ENCODE peak calls at places on chromosomes 13 and 19, in four cellular contexts. One of them, this sample, is unnamed.

GRCh38 chr19:17394891-17395415 is 957 bp upstream of the CCDC194 start:
- DNase-seq in psoas muscle: peak
- DNase-seq in AG10803: peak
- DNase-seq in choroid plexus epithelial cell: peak
- DNase-seq in this sample: no peak

GRCh38 chr19:3849092-3849491 is 19.7 kb downstream of the ZFR2 start:
- DNase-seq in choroid plexus epithelial cell: peak
- DNase-seq in psoas muscle: no peak
- DNase-seq in AG10803: no peak
- DNase-seq in this sample: no peak

GRCh38 chr13:113756441-113757097 is 2.5 kb upstream of the TMEM255B start:
- DNase-seq in choroid plexus epithelial cell: peak
- DNase-seq in psoas muscle: no peak
- DNase-seq in AG10803: no peak
- DNase-seq in this sample: no peak

GRCh38 chr13:32669030-32669646 is 82.9 kb downstream of the PDS5B start:
- DNase-seq in psoas muscle: no peak
- DNase-seq in choroid plexus epithelial cell: peak
- DNase-seq in AG10803: peak
- DNase-seq in this sample: no peak

GRCh38 chr19:41861846-41862245 is 1.8 kb downstream of the RPS19 start:
- DNase-seq in choroid plexus epithelial cell: no peak
- DNase-seq in psoas muscle: peak
- DNase-seq in AG10803: no peak
- DNase-seq in this sample: no peak

GRCh38 chr19:18607222-18608101 is 863 bp upstream of the CRLF1 start:
- DNase-seq in AG10803: no peak
- DNase-seq in psoas muscle: peak
- DNase-seq in choroid plexus epithelial cell: no peak
- DNase-seq in this sample: no peak

GRCh38 chr19:58480481-58480830 is 4.3 kb downstream of the ZNF446 start:
- DNase-seq in AG10803: no peak
- DNase-seq in choroid plexus epithelial cell: no peak
- DNase-seq in psoas muscle: no peak
- DNase-seq in this sample: no peak

GRCh38 chr13:98020271-98020670 is 66.8 kb downstream of the IPO5 start:
- DNase-seq in choroid plexus epithelial cell: peak
- DNase-seq in AG10803: no peak
- DNase-seq in psoas muscle: no peak
- DNase-seq in this sample: no peak

DNA sequence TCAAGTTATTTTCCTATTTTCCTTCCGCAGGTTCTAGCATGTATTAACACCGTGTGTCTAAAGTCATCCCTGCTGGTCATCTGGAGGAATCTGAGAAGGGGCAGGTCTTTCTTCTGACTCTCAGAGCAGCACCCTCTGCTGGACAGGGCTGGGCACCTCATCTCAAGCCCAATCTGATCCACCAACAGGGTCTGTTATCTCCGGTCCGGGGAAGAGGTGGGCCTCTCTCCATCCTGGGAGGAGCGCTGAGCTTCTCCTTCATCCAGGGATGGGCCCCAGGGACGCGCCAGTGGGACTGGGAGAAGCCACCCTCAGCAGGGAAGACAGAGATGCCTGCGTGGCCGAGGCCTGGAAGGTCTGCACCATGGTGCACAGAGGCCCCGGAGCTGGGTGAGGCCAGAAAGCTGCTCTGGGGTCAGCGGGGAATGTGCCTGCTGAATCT is 26.0 kb upstream of the ZNF331 start:
- DNase-seq in psoas muscle: peak
- DNase-seq in AG10803: peak
- DNase-seq in choroid plexus epithelial cell: peak
- DNase-seq in this sample: peak
- TF ChIP-seq CTCF in psoas muscle: peak
- TF ChIP-seq CTCF in AG10803: peak
- TF ChIP-seq CTCF in choroid plexus epithelial cell: peak
- TF ChIP-seq CTCF in this sample: peak

GRCh38 chr19:52139291-52140076 is at the start of gene ZNF616:
- DNase-seq in choroid plexus epithelial cell: peak
- DNase-seq in AG10803: peak
- DNase-seq in psoas muscle: peak
- DNase-seq in this sample: peak
- TF ChIP-seq CTCF in choroid plexus epithelial cell: peak
- TF ChIP-seq CTCF in AG10803: peak
- TF ChIP-seq CTCF in psoas muscle: peak
- TF ChIP-seq CTCF in this sample: peak

DNA sequence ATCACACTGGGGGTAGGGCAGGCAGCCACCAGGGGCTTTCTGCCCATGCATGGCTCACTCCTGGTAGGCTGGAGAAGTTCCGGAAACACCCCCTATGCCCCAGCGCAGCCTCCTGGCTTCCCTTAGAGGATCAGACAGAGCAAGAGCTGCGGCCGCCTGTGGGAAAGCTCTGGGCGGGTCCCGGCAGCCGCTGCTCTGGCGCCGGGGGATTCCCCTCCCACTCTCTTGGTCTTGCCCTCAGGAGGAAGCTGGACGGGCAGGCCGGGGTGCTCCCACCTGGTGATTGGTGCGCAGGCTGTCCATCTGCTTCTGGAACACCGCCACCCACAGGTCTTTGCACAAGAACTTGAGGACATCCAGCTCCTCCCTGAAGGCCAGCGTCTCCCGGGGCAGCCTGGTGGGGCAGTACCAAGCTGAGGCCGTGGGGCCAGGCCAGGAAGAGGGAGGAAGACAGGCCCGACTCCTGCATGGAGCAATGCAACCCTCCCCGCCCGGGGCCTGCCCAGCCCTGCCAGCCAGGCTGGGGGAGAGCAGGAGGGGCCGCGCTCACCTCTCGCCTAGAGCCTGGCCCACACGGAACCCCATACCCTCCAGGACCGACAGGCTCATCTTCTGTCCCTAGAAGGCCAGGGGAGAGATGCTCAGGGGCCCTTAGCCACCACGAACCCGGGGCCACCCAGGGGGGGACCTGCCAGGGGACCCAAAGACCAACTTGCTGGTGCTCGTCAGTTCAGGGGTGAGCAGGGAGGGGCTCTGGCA is 4.0 kb upstream of the NKPD1 start:
- DNase-seq in psoas muscle: no peak
- DNase-seq in choroid plexus epithelial cell: peak
- DNase-seq in AG10803: peak
- DNase-seq in this sample: no peak
- TF ChIP-seq CTCF in psoas muscle: no peak
- TF ChIP-seq CTCF in choroid plexus epithelial cell: peak
- TF ChIP-seq CTCF in AG10803: no peak
- TF ChIP-seq CTCF in this sample: no peak

DNA sequence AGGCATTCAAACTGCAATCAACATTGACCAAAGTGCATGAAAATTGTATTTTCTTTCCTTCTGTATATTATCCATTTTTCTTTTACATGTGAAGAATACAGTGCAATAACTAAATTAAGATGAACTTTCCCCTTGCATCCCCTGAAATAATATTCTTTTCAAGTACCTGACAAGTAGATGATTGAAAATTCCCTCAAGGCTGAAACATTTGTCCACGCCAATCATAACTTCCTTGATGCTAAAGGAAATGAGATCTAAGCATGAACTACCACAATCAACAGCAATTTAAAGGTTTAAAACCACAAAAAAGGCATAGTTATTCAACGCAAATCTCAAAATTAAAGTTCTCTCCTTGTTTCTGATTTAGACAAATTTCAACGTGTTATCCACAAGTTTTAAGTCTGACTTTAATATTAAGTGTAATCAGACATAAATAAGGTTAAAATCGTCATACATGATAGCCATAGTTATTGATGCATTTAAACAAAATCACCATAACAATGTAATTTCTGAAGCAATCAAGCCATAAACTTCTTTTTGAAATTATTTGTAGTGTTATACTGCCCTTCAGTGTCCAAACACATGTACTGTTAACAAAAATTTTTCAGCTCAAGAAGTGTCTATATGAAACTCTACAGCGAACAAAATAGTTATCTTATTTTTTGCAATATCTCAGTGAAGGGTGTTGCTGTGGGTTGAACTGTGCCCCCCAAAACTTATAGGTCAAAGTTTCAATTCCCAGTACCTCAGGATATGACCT is 169.5 kb downstream of the DCLK1 start:
- DNase-seq in psoas muscle: no peak
- DNase-seq in AG10803: peak
- DNase-seq in choroid plexus epithelial cell: peak
- DNase-seq in this sample: no peak
- TF ChIP-seq CTCF in psoas muscle: no peak
- TF ChIP-seq CTCF in AG10803: peak
- TF ChIP-seq CTCF in choroid plexus epithelial cell: peak
- TF ChIP-seq CTCF in this sample: no peak

GRCh38 chr19:16376241-16376640 is 51.6 kb downstream of the KLF2 start:
- DNase-seq in AG10803: no peak
- DNase-seq in choroid plexus epithelial cell: no peak
- DNase-seq in psoas muscle: peak
- DNase-seq in this sample: no peak

GRCh38 chr19:16375157-16375935 is 50.7 kb downstream of the KLF2 start:
- DNase-seq in AG10803: no peak
- DNase-seq in choroid plexus epithelial cell: no peak
- DNase-seq in psoas muscle: peak
- DNase-seq in this sample: no peak

GRCh38 chr19:16375936-16376185 is 51.2 kb downstream of the KLF2 start:
- DNase-seq in AG10803: no peak
- DNase-seq in choroid plexus epithelial cell: no peak
- DNase-seq in psoas muscle: peak
- DNase-seq in this sample: no peak

GRCh38 chr19:16377521-16377920 is 52.9 kb downstream of the KLF2 start:
- DNase-seq in AG10803: no peak
- DNase-seq in psoas muscle: peak
- DNase-seq in choroid plexus epithelial cell: no peak
- DNase-seq in this sample: no peak

DNA sequence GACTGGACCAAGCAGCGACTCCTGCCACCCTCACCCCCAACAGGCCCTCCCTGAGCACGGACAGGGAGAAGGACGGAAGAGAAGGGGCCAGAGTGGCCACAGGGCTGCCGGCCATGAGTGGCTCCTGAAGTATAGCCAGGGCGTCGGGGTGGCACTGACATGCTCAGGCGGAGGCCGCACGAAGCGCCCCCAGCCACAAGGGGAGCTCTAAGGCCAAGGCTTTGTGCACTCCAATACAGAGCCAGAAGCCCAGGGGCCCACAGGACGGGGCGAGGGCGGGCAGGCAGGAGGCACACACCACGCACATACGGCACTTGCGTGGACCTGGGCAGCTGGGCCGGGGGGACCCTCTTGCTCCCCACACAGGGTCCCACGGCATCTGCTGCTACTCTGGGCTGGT is 52.0 kb downstream of the KLF2 start:
- DNase-seq in AG10803: no peak
- DNase-seq in psoas muscle: peak
- DNase-seq in choroid plexus epithelial cell: no peak
- DNase-seq in this sample: no peak
- TF ChIP-seq CTCF in AG10803: peak
- TF ChIP-seq CTCF in psoas muscle: peak
- TF ChIP-seq CTCF in choroid plexus epithelial cell: peak
- TF ChIP-seq CTCF in this sample: peak

DNA sequence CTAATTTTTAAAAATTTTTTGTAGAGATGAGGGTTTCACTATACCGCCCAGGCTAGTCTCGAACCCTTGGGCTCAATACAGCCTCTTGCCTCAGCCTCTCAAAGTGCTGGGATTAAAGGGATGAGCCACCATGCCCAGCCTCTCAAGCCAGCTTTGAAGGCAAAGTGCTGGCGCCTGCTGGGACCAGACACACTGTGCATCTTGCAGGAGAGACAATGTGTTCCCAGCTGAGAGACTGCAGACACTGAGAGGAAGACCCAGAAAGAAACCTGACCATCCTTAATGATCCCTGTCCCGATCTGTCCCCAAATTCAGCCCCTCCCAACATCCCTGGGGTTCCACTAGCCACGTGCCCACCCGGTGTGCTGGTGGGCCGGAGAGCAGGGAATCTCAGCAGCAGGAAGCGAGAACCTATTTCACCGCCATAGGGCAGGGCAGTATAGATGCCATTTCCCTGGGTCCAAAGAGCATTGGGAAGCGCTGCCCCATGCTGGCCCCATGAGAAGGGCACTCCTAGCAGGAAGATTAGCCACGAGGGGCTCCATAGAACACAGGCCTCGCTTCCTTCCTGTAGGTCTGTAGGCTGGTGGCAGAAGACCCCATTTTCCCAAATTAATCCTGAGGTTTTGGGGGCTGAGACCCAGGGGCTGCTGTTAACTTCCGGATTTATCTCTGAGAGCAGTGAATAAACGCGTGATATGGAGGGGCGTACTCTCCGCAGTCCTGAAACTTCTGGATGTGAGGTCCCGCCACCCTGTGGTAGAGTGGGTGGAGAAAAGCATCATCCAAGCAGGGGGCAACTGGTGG is 968 bp downstream of the RAVER1 start:
- DNase-seq in psoas muscle: no peak
- DNase-seq in choroid plexus epithelial cell: no peak
- DNase-seq in AG10803: no peak
- DNase-seq in this sample: no peak
- TF ChIP-seq CTCF in psoas muscle: no peak
- TF ChIP-seq CTCF in choroid plexus epithelial cell: peak
- TF ChIP-seq CTCF in AG10803: no peak
- TF ChIP-seq CTCF in this sample: no peak

DNA sequence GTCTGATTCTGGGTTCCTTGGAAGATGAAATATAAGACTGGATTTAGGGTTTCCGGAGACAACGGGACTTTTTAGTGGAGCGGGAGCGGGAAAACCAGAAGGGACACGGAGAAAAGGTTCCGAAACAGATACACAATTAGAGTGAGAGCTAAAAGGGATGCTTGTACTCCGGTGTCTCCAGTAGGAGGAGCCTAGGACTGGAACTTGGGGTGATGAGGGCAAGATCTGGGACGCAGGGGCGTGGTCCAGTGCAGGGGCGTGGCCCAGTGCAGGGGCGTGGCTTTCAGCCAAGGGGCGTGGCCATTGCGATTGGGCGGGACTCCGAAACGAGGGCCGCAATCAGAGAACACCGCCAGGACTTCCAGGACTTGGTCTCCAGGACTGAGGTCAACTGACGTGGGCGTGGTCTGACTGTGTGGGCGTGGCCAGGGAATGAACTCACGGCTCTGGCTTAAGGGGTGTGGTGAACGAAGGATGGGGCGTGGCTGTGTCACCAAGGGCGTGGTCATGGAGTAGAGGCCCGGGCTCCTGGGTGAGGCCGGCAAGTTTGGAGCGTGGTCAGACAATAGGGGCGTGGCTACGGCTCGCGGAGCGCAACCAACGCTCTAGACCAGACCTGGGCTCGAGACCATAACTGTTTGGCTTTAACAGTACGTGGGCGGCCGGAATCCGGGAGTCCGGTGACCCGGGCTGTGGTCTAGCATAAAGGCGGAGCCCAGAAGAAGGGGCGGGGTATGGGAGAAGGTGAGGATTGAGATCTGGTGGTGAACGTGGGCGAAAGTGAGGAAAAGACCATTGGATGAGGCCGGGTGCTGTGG is at the start of gene DKKL1:
- DNase-seq in choroid plexus epithelial cell: peak
- DNase-seq in psoas muscle: peak
- DNase-seq in AG10803: peak
- DNase-seq in this sample: peak
- TF ChIP-seq CTCF in choroid plexus epithelial cell: peak
- TF ChIP-seq CTCF in psoas muscle: no peak
- TF ChIP-seq CTCF in AG10803: peak
- TF ChIP-seq CTCF in this sample: no peak

This sample was measured in progenitor cell of endocrine pancreas.